ENCODE peak calls at places on chromosomes 13 and 19, in four cellular contexts. K is cardiac muscle cell; P is CD8-positive, alpha-beta memory T cell; G is CD4-positive, CD25-positive, alpha-beta regulatory T cell. D is an unnamed sample.

GRCh38 chr19:49790866-49791265 is 22.2 kb downstream of the FUZ start:
- DNase-seq in P (no peak), K (no peak), G (no peak), D (no peak)

GRCh38 chr13:74444161-74444571 is 310.0 kb upstream of the KLF12 start:
- DNase-seq in K (no peak), G (no peak), P (no peak), D (no peak)

GRCh38 chr13:51230473-51231105 is 8.4 kb downstream of the FAM124A start:
- DNase-seq in P (no peak), G (no peak), K (peak; percentile 38), D (no peak)

GRCh38 chr13:114063545-114064515 is 68.6 kb downstream of the RASA3 start:
- DNase-seq in K (no peak), G (no peak), P (no peak), D (no peak)

GRCh38 chr13:28493740-28494536 is 990 bp downstream of the FLT1 start:
- DNase-seq in G (no peak), P (no peak), K (peak; percentile 61), D (no peak)

GRCh38 chr13:25783480-25784081 is 268.2 kb downstream of the SHISA2 start:
- DNase-seq in P (no peak), G (no peak), K (no peak), D (no peak)

GRCh38 chr13:32314271-32314967 is 744 bp downstream of the ZAR1L start:
- DNase-seq in P (no peak), G (no peak), K (no peak), D (peak; percentile 42)

GRCh38 chr19:17448190-17448967 is at the start of gene TMEM221:
- DNase-seq in K (peak; percentile 71), P (peak; percentile 41), G (peak; percentile 39), D (peak; percentile 42)

GRCh38 chr13:59345316-59345715 is 818.4 kb downstream of the DIAPH3 start:
- DNase-seq in P (no peak), K (no peak), G (no peak), D (no peak)

GRCh38 chr19:39969266-39969665 is 1.7 kb upstream of the PSMC4 start:
- DNase-seq in K (no peak), G (no peak), P (no peak), D (no peak)

GRCh38 chr13:40401911-40402776 is 264.3 kb downstream of the FOXO1 start:
- DNase-seq in K (no peak), P (no peak), G (no peak), D (peak; percentile 85)

GRCh38 chr13:29947839-29948238 is 97.4 kb upstream of the UBL3 start:
- DNase-seq in G (no peak), K (no peak), P (no peak), D (no peak)

GRCh38 chr19:49591731-49592485 is 926 bp downstream of the PRR12 start:
- DNase-seq in P (peak; percentile 42), G (peak; percentile 59), K (peak; percentile 49), D (peak; percentile 73)

GRCh38 chr13:76822691-76823267 is 63.4 kb downstream of the KCTD12 start:
- DNase-seq in K (no peak), P (no peak), G (no peak), D (no peak)

GRCh38 chr13:75685239-75685697 is 49.1 kb downstream of the LMO7 start:
- DNase-seq in K (no peak), P (no peak), G (no peak), D (no peak)

GRCh38 chr19:35545855-35546381 is 492 bp downstream of the TMEM147 start:
- DNase-seq in G (peak; percentile 32), P (peak; percentile 54), K (no peak), D (no peak)

GRCh38 chr13:62309904-62310303 is 894.3 kb upstream of the PCDH20 start:
- DNase-seq in K (no peak), G (no peak), P (no peak), D (no peak)

GRCh38 chr19:49338691-49339363 is 3.6 kb downstream of the CD37 start:
- DNase-seq in K (peak; percentile 84), G (no peak), P (no peak), D (peak; percentile 95)

GRCh38 chr19:38142176-38143035 is 81.6 kb downstream of the DPF1 start:
- DNase-seq in G (no peak), K (peak; percentile 75), P (no peak), D (peak; percentile 34)

GRCh38 chr13:42215578-42216421 is 56.2 kb upstream of the AKAP11 start:
- DNase-seq in P (no peak), G (no peak), K (peak; percentile 53), D (no peak)

GRCh38 chr19:17915940-17916593 is 16.7 kb upstream of the CCDC124 start:
- DNase-seq in P (no peak), G (no peak), K (no peak), D (no peak)

GRCh38 chr13:75910591-75910990 is 274.5 kb downstream of the LMO7 start:
- DNase-seq in P (no peak), G (no peak), K (no peak), D (no peak)

GRCh38 chr13:57191667-57192066 is 24.7 kb downstream of the PRR20E start:
- DNase-seq in P (no peak), G (no peak), K (no peak), D (no peak)

GRCh38 chr19:31314849-31315620 is 34.2 kb downstream of the TSHZ3 start:
- DNase-seq in P (no peak), G (no peak), K (no peak), D (no peak)

GRCh38 chr13:93309886-93310520 is 83.4 kb downstream of the GPC6 start:
- DNase-seq in G (no peak), K (peak; percentile 27), P (no peak), D (no peak)

GRCh38 chr19:56309511-56310185 is 5.0 kb downstream of the ZSCAN5A start:
- DNase-seq in P (peak; percentile 32), K (peak; percentile 62), G (peak; percentile 15), D (no peak)

GRCh38 chr19:49744946-49745381 is 18.1 kb downstream of the TSKS start:
- DNase-seq in P (no peak), G (no peak), K (no peak), D (no peak)

GRCh38 chr19:44723299-44723951 is 24.5 kb downstream of the CEACAM16 start:
- DNase-seq in P (no peak), G (no peak), K (no peak), D (no peak)

GRCh38 chr19:3537438-3538240 is 1.3 kb upstream of the TEKTIP1 start:
- DNase-seq in P (no peak), G (no peak), K (no peak), D (no peak)

GRCh38 chr13:59229401-59229800 is 934.3 kb downstream of the DIAPH3 start:
- DNase-seq in G (no peak), P (no peak), K (no peak), D (no peak)

GRCh38 chr13:101382086-101382485 is 34.2 kb downstream of the NALCN start:
- DNase-seq in K (no peak), P (no peak), G (no peak), D (no peak)

GRCh38 chr19:19562665-19563347 is 24.7 kb downstream of the CILP2 start:
- DNase-seq in K (no peak), G (no peak), P (peak; percentile 16), D (no peak)

GRCh38 chr19:8577247-8577646 is at the start of gene MYO1F:
- DNase-seq in G (no peak), P (peak; percentile 5), K (no peak), D (no peak)

DNA sequence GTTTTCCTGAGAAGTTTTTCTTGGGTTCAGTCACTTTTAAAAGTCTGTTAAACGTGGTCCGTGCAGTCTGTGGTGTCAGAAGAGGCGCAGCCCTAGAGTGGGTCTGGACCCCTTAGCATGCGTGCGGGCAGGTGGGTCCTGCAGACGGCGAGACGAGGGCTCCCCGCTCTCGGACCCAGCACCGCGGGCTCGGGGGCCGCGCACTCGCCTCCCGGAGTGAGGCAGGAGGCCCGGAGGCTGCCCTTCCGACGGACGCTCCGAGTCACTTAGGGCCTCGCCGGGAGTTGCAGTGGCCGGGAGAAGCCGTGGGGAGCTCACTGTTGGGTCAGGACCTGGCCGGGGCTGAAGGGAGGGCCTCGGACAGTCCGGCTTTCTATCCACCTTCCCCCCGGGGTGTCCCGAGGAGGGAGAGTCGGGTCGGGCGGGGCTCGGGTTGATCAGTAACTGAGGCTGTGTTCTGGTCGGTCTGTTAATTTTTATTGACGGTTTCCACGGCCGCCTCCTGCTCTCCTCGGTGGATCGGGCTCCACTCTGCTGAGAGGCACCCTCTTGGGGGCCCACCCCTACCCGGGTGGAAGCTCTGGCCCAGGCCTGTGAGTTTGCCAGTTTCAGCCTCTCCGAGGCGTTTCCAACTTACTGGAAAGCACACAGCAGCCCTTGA is 1.3 kb downstream of the PTBP1 start:
- DNase-seq in P (no peak), G (no peak), K (peak; percentile 20), D (peak; percentile 64)
- H3K4me1 ChIP-seq in P (peaks cover 58% of the 10 kb centered on the region), G (peaks cover 59% of the 10 kb centered on the region), K (peaks cover 37% of the 10 kb centered on the region), D (peaks cover 30% of the 10 kb centered on the region)

GRCh38 chr13:110416131-110416584 is 109.1 kb downstream of the COL4A2 start:
- DNase-seq in P (no peak), G (no peak), K (no peak), D (no peak)
- H3K4me1 ChIP-seq in P (peaks cover under 1% of the 10 kb centered on the region), G (no peaks in the 10 kb centered on the region), K (peaks cover 40% of the 10 kb centered on the region), D (peaks cover 3% of the 10 kb centered on the region)

GRCh38 chr19:5989388-5990074 is 11.6 kb upstream of the RANBP3 start:
- DNase-seq in G (no peak), P (no peak), K (no peak), D (no peak)
- H3K4me1 ChIP-seq in G (peaks cover 10% of the 10 kb centered on the region), P (peaks cover 5% of the 10 kb centered on the region), K (no peaks in the 10 kb centered on the region), D (no peaks in the 10 kb centered on the region)

GRCh38 chr19:13847900-13848677 is 28.8 kb upstream of the NANOS3 start:
- DNase-seq in P (no peak), G (no peak), K (no peak), D (no peak)
- H3K4me1 ChIP-seq in P (peaks cover 58% of the 10 kb centered on the region), G (peaks cover 63% of the 10 kb centered on the region), K (peaks cover 27% of the 10 kb centered on the region), D (peaks cover 41% of the 10 kb centered on the region)

DNA sequence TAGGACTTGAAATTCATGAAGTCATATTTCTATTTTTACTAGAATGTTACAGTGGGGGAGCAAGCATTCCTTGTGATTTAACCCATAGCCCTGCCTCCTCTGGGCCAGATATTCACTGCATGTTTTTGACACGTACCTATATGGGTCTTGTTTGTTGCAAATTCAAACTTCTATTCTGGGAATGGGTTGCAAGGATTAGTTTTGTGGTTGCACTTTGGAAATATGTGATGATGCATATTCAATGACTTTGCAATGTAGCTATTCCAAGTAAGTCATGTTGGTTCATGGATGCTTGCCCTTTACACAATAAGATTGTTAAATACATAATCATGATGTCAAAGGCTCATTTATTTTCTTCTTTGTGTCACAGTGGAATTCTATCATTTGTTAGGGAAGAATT is 440.8 kb downstream of the TDRD3 start:
- DNase-seq in K (no peak), G (no peak), P (no peak), D (no peak)
- H3K4me1 ChIP-seq in K (no peaks in the 10 kb centered on the region), G (no peaks in the 10 kb centered on the region), P (no peaks in the 10 kb centered on the region), D (no peaks in the 10 kb centered on the region)

GRCh38 chr13:24063281-24063851 is 97.2 kb upstream of the SPATA13 start:
- DNase-seq in P (no peak), K (no peak), G (no peak), D (no peak)

GRCh38 chr13:24068472-24068871 is 92.0 kb upstream of the SPATA13 start:
- DNase-seq in G (no peak), P (no peak), K (no peak), D (no peak)

GRCh38 chr13:24066405-24067292 is 93.9 kb upstream of the SPATA13 start:
- DNase-seq in K (no peak), G (no peak), P (no peak), D (no peak)

GRCh38 chr13:24064258-24064860 is 96.2 kb upstream of the SPATA13 start:
- DNase-seq in P (no peak), G (no peak), K (no peak), D (no peak)

GRCh38 chr13:24065172-24065571 is 95.3 kb upstream of the SPATA13 start:
- DNase-seq in P (no peak), G (no peak), K (no peak), D (no peak)
- H3K4me1 ChIP-seq in P (no peaks in the 10 kb centered on the region), G (peaks cover 4% of the 10 kb centered on the region), K (peaks cover 8% of the 10 kb centered on the region), D (no peaks in the 10 kb centered on the region)

GRCh38 chr19:29668746-29669609 is 3.7 kb downstream of the PLEKHF1 start:
- DNase-seq in K (no peak), P (no peak), G (no peak), D (no peak)
- H3K4me1 ChIP-seq in K (peaks cover 9% of the 10 kb centered on the region), P (peaks cover 73% of the 10 kb centered on the region), G (peaks cover 89% of the 10 kb centered on the region), D (no peaks in the 10 kb centered on the region)